ENCODE peak calls at places on chromosomes 3 and 15, in ten cellular contexts. One of them, this sample, is unnamed.

GRCh38 chr3:185473290-185473815 is 25.5 kb downstream of the TMEM41A start:
- DNase-seq in fibroblast of lung: no peak
- DNase-seq in ACHN: peak
- DNase-seq in activated B cell treated with CpG ODN at 0.5 μM for 24 hours: no peak
- DNase-seq in activated CD4-positive, alpha-beta T cell treated with anti-CD3 and anti-CD28 coated beads for 48 hours: no peak
- DNase-seq in activated T-cell treated with anti-CD3 and anti-CD28 coated beads for 1 hour: no peak
- DNase-seq in EH: no peak
- DNase-seq in GM12891: no peak
- DNase-seq in astrocyte: peak
- DNase-seq in heart right ventricle: no peak
- DNase-seq in this sample: no peak

GRCh38 chr3:38655708-38656300 is 6.3 kb upstream of the SCN5A start:
- DNase-seq in fibroblast of lung: peak
- DNase-seq in ACHN: peak
- DNase-seq in activated B cell treated with CpG ODN at 0.5 μM for 24 hours: no peak
- DNase-seq in activated CD4-positive, alpha-beta T cell treated with anti-CD3 and anti-CD28 coated beads for 48 hours: peak
- DNase-seq in activated T-cell treated with anti-CD3 and anti-CD28 coated beads for 1 hour: no peak
- DNase-seq in EH: peak
- DNase-seq in GM12891: no peak
- DNase-seq in astrocyte: peak
- DNase-seq in heart right ventricle: no peak
- DNase-seq in this sample: no peak

GRCh38 chr3:170719300-170719699 is 133.4 kb upstream of the SLC7A14 start:
- DNase-seq in fibroblast of lung: no peak
- DNase-seq in ACHN: no peak
- DNase-seq in activated B cell treated with CpG ODN at 0.5 μM for 24 hours: no peak
- DNase-seq in activated CD4-positive, alpha-beta T cell treated with anti-CD3 and anti-CD28 coated beads for 48 hours: no peak
- DNase-seq in activated T-cell treated with anti-CD3 and anti-CD28 coated beads for 1 hour: no peak
- DNase-seq in EH: no peak
- DNase-seq in GM12891: no peak
- DNase-seq in astrocyte: no peak
- DNase-seq in heart right ventricle: no peak
- DNase-seq in this sample: no peak

GRCh38 chr3:169666079-169666436 is 2.5 kb upstream of the MECOM start:
- DNase-seq in fibroblast of lung: no peak
- DNase-seq in ACHN: no peak
- DNase-seq in activated B cell treated with CpG ODN at 0.5 μM for 24 hours: no peak
- DNase-seq in activated CD4-positive, alpha-beta T cell treated with anti-CD3 and anti-CD28 coated beads for 48 hours: no peak
- DNase-seq in activated T-cell treated with anti-CD3 and anti-CD28 coated beads for 1 hour: no peak
- DNase-seq in EH: no peak
- DNase-seq in GM12891: no peak
- DNase-seq in astrocyte: no peak
- DNase-seq in heart right ventricle: no peak
- DNase-seq in this sample: no peak

GRCh38 chr3:177110308-177111254 is 86.7 kb downstream of the TBL1XR1 start:
- DNase-seq in fibroblast of lung: no peak
- DNase-seq in ACHN: no peak
- DNase-seq in activated B cell treated with CpG ODN at 0.5 μM for 24 hours: no peak
- DNase-seq in activated CD4-positive, alpha-beta T cell treated with anti-CD3 and anti-CD28 coated beads for 48 hours: no peak
- DNase-seq in activated T-cell treated with anti-CD3 and anti-CD28 coated beads for 1 hour: no peak
- DNase-seq in EH: no peak
- DNase-seq in GM12891: no peak
- DNase-seq in astrocyte: no peak
- DNase-seq in heart right ventricle: no peak
- DNase-seq in this sample: no peak

GRCh38 chr3:183812746-183813445 is 12.5 kb downstream of the MAP6D1 start:
- DNase-seq in fibroblast of lung: no peak
- DNase-seq in ACHN: no peak
- DNase-seq in activated B cell treated with CpG ODN at 0.5 μM for 24 hours: no peak
- DNase-seq in activated CD4-positive, alpha-beta T cell treated with anti-CD3 and anti-CD28 coated beads for 48 hours: no peak
- DNase-seq in activated T-cell treated with anti-CD3 and anti-CD28 coated beads for 1 hour: no peak
- DNase-seq in EH: no peak
- DNase-seq in GM12891: no peak
- DNase-seq in astrocyte: no peak
- DNase-seq in heart right ventricle: no peak
- DNase-seq in this sample: no peak

GRCh38 chr3:138726966-138727365 is 107.8 kb downstream of the PIK3CB start:
- DNase-seq in fibroblast of lung: peak
- DNase-seq in ACHN: no peak
- DNase-seq in activated B cell treated with CpG ODN at 0.5 μM for 24 hours: no peak
- DNase-seq in activated CD4-positive, alpha-beta T cell treated with anti-CD3 and anti-CD28 coated beads for 48 hours: no peak
- DNase-seq in activated T-cell treated with anti-CD3 and anti-CD28 coated beads for 1 hour: no peak
- DNase-seq in EH: peak
- DNase-seq in GM12891: no peak
- DNase-seq in astrocyte: peak
- DNase-seq in heart right ventricle: no peak
- DNase-seq in this sample: no peak

GRCh38 chr3:123258811-123259420 is 57.2 kb downstream of the SEC22A start:
- DNase-seq in fibroblast of lung: peak
- DNase-seq in ACHN: peak
- DNase-seq in activated B cell treated with CpG ODN at 0.5 μM for 24 hours: no peak
- DNase-seq in activated CD4-positive, alpha-beta T cell treated with anti-CD3 and anti-CD28 coated beads for 48 hours: no peak
- DNase-seq in activated T-cell treated with anti-CD3 and anti-CD28 coated beads for 1 hour: no peak
- DNase-seq in EH: peak
- DNase-seq in GM12891: no peak
- DNase-seq in astrocyte: peak
- DNase-seq in heart right ventricle: no peak
- DNase-seq in this sample: no peak

GRCh38 chr3:60294181-60294580 is 957.1 kb downstream of the FHIT start:
- DNase-seq in fibroblast of lung: peak
- DNase-seq in ACHN: no peak
- DNase-seq in activated B cell treated with CpG ODN at 0.5 μM for 24 hours: no peak
- DNase-seq in activated CD4-positive, alpha-beta T cell treated with anti-CD3 and anti-CD28 coated beads for 48 hours: no peak
- DNase-seq in activated T-cell treated with anti-CD3 and anti-CD28 coated beads for 1 hour: no peak
- DNase-seq in EH: no peak
- DNase-seq in GM12891: no peak
- DNase-seq in astrocyte: peak
- DNase-seq in heart right ventricle: no peak
- DNase-seq in this sample: no peak

GRCh38 chr3:4030567-4030966 is 231.3 kb downstream of the LRRN1 start:
- DNase-seq in fibroblast of lung: no peak
- DNase-seq in ACHN: no peak
- DNase-seq in activated B cell treated with CpG ODN at 0.5 μM for 24 hours: no peak
- DNase-seq in activated CD4-positive, alpha-beta T cell treated with anti-CD3 and anti-CD28 coated beads for 48 hours: no peak
- DNase-seq in activated T-cell treated with anti-CD3 and anti-CD28 coated beads for 1 hour: no peak
- DNase-seq in EH: no peak
- DNase-seq in GM12891: no peak
- DNase-seq in astrocyte: no peak
- DNase-seq in heart right ventricle: no peak
- DNase-seq in this sample: no peak

GRCh38 chr15:77421370-77421700 is 647 bp downstream of the HMG20A start:
- DNase-seq in fibroblast of lung: no peak
- DNase-seq in ACHN: peak
- DNase-seq in activated B cell treated with CpG ODN at 0.5 μM for 24 hours: no peak
- DNase-seq in activated CD4-positive, alpha-beta T cell treated with anti-CD3 and anti-CD28 coated beads for 48 hours: no peak
- DNase-seq in activated T-cell treated with anti-CD3 and anti-CD28 coated beads for 1 hour: no peak
- DNase-seq in EH: no peak
- DNase-seq in GM12891: no peak
- DNase-seq in astrocyte: no peak
- DNase-seq in heart right ventricle: no peak
- DNase-seq in this sample: peak

GRCh38 chr15:99508807-99509311 is 56.9 kb upstream of the MEF2A start:
- DNase-seq in fibroblast of lung: no peak
- DNase-seq in ACHN: no peak
- DNase-seq in activated B cell treated with CpG ODN at 0.5 μM for 24 hours: no peak
- DNase-seq in activated CD4-positive, alpha-beta T cell treated with anti-CD3 and anti-CD28 coated beads for 48 hours: no peak
- DNase-seq in activated T-cell treated with anti-CD3 and anti-CD28 coated beads for 1 hour: no peak
- DNase-seq in EH: no peak
- DNase-seq in GM12891: no peak
- DNase-seq in astrocyte: no peak
- DNase-seq in heart right ventricle: no peak
- DNase-seq in this sample: no peak

GRCh38 chr3:45994661-45995369 is 809 bp downstream of the FYCO1 start:
- DNase-seq in fibroblast of lung: no peak
- DNase-seq in ACHN: peak
- DNase-seq in activated B cell treated with CpG ODN at 0.5 μM for 24 hours: no peak
- DNase-seq in activated CD4-positive, alpha-beta T cell treated with anti-CD3 and anti-CD28 coated beads for 48 hours: peak
- DNase-seq in activated T-cell treated with anti-CD3 and anti-CD28 coated beads for 1 hour: peak
- DNase-seq in EH: peak
- DNase-seq in GM12891: no peak
- DNase-seq in astrocyte: no peak
- DNase-seq in heart right ventricle: no peak
- DNase-seq in this sample: peak

GRCh38 chr3:147153830-147154539 is 252.4 kb downstream of the ZIC4 start:
- DNase-seq in fibroblast of lung: no peak
- DNase-seq in ACHN: no peak
- DNase-seq in activated B cell treated with CpG ODN at 0.5 μM for 24 hours: no peak
- DNase-seq in activated CD4-positive, alpha-beta T cell treated with anti-CD3 and anti-CD28 coated beads for 48 hours: no peak
- DNase-seq in activated T-cell treated with anti-CD3 and anti-CD28 coated beads for 1 hour: no peak
- DNase-seq in EH: no peak
- DNase-seq in GM12891: no peak
- DNase-seq in astrocyte: no peak
- DNase-seq in heart right ventricle: no peak
- DNase-seq in this sample: no peak

GRCh38 chr15:62559049-62559733 is 394.1 kb upstream of the C2CD4B start:
- DNase-seq in fibroblast of lung: peak
- DNase-seq in ACHN: no peak
- DNase-seq in activated B cell treated with CpG ODN at 0.5 μM for 24 hours: no peak
- DNase-seq in activated CD4-positive, alpha-beta T cell treated with anti-CD3 and anti-CD28 coated beads for 48 hours: no peak
- DNase-seq in activated T-cell treated with anti-CD3 and anti-CD28 coated beads for 1 hour: no peak
- DNase-seq in EH: peak
- DNase-seq in GM12891: no peak
- DNase-seq in astrocyte: peak
- DNase-seq in heart right ventricle: peak
- DNase-seq in this sample: no peak

GRCh38 chr3:125582707-125583106 is 12.6 kb downstream of the OSBPL11 start:
- DNase-seq in fibroblast of lung: peak
- DNase-seq in ACHN: peak
- DNase-seq in activated B cell treated with CpG ODN at 0.5 μM for 24 hours: no peak
- DNase-seq in activated CD4-positive, alpha-beta T cell treated with anti-CD3 and anti-CD28 coated beads for 48 hours: no peak
- DNase-seq in activated T-cell treated with anti-CD3 and anti-CD28 coated beads for 1 hour: no peak
- DNase-seq in EH: peak
- DNase-seq in GM12891: no peak
- DNase-seq in astrocyte: no peak
- DNase-seq in heart right ventricle: no peak
- DNase-seq in this sample: no peak

This sample was measured in activated naive CD8-positive, alpha-beta T cell treated with anti-CD3 and anti-CD28 coated beads for 36 hours.